ENCODE peak calls at places on chromosomes 12 and 14, in nine cellular contexts. One of them, this sample, is unnamed.

GRCh38 chr12:57899010-57899662 is 42.2 kb upstream of the ATP23 start:
- DNase-seq in A549: no peak
- DNase-seq in GM23338: no peak
- DNase-seq in HepG2: no peak
- DNase-seq in K562: no peak
- DNase-seq in HCT116: no peak
- DNase-seq in HL-60: no peak
- DNase-seq in GM12878: peak; percentile 79
- DNase-seq in SK-N-SH: no peak
- DNase-seq in this sample: no peak

GRCh38 chr14:95482967-95483842 is 33.2 kb downstream of the SYNE3 start:
- DNase-seq in A549: peak; percentile 71
- DNase-seq in GM23338: no peak
- DNase-seq in HepG2: peak; percentile 49
- DNase-seq in K562: peak; percentile 13
- DNase-seq in HCT116: peak; percentile 46
- DNase-seq in HL-60: no peak
- DNase-seq in GM12878: no peak
- DNase-seq in SK-N-SH: no peak
- DNase-seq in this sample: no peak

GRCh38 chr14:95125156-95125555 is 32.2 kb downstream of the DICER1 start:
- DNase-seq in A549: no peak
- DNase-seq in GM23338: peak; percentile 43
- DNase-seq in HepG2: no peak
- DNase-seq in K562: no peak
- DNase-seq in HCT116: no peak
- DNase-seq in HL-60: no peak
- DNase-seq in GM12878: no peak
- DNase-seq in SK-N-SH: no peak
- DNase-seq in this sample: no peak

GRCh38 chr12:33310471-33310870 is 129.1 kb downstream of the SYT10 start:
- DNase-seq in A549: no peak
- DNase-seq in GM23338: no peak
- DNase-seq in HepG2: no peak
- DNase-seq in K562: no peak
- DNase-seq in HCT116: no peak
- DNase-seq in HL-60: no peak
- DNase-seq in GM12878: no peak
- DNase-seq in SK-N-SH: no peak
- DNase-seq in this sample: no peak

GRCh38 chr14:88729159-88729558 is 63.6 kb downstream of the EML5 start:
- DNase-seq in A549: peak; percentile 13
- DNase-seq in GM23338: no peak
- DNase-seq in HepG2: no peak
- DNase-seq in K562: peak; percentile 3
- DNase-seq in HCT116: no peak
- DNase-seq in HL-60: no peak
- DNase-seq in GM12878: no peak
- DNase-seq in SK-N-SH: peak; percentile 26
- DNase-seq in this sample: no peak

GRCh38 chr12:57553343-57554202 is 3.7 kb downstream of the KIF5A start:
- DNase-seq in A549: no peak
- DNase-seq in GM23338: no peak
- DNase-seq in HepG2: no peak
- DNase-seq in K562: no peak
- DNase-seq in HCT116: no peak
- DNase-seq in HL-60: no peak
- DNase-seq in GM12878: no peak
- DNase-seq in SK-N-SH: peak; percentile 30
- DNase-seq in this sample: no peak

GRCh38 chr12:126667340-126667739 is 1599.6 kb upstream of the TMEM132C start:
- DNase-seq in A549: no peak
- DNase-seq in GM23338: no peak
- DNase-seq in HepG2: no peak
- DNase-seq in K562: no peak
- DNase-seq in HCT116: no peak
- DNase-seq in HL-60: no peak
- DNase-seq in GM12878: no peak
- DNase-seq in SK-N-SH: no peak
- DNase-seq in this sample: no peak

GRCh38 chr12:99552022-99552421 is 95.5 kb upstream of the GARIN6 start:
- DNase-seq in A549: no peak
- DNase-seq in GM23338: no peak
- DNase-seq in HepG2: no peak
- DNase-seq in K562: no peak
- DNase-seq in HCT116: no peak
- DNase-seq in HL-60: no peak
- DNase-seq in GM12878: no peak
- DNase-seq in SK-N-SH: no peak
- DNase-seq in this sample: no peak

GRCh38 chr14:104296388-104297312 is 158.3 kb downstream of the KIF26A start:
- DNase-seq in A549: no peak
- DNase-seq in GM23338: no peak
- DNase-seq in HepG2: no peak
- DNase-seq in K562: no peak
- DNase-seq in HCT116: no peak
- DNase-seq in HL-60: no peak
- DNase-seq in GM12878: no peak
- DNase-seq in SK-N-SH: peak; percentile 92
- DNase-seq in this sample: no peak
- TF ChIP-seq REST in A549: no peak
- TF ChIP-seq REST in GM23338: no peak
- TF ChIP-seq REST in HepG2: no peak
- TF ChIP-seq REST in K562: no peak
- TF ChIP-seq REST in HCT116: no peak
- TF ChIP-seq REST in HL-60: no peak
- TF ChIP-seq REST in GM12878: no peak
- TF ChIP-seq REST in SK-N-SH: no peak
- TF ChIP-seq REST in this sample: no peak

GRCh38 chr12:94980577-94980976 is 22.9 kb downstream of the NDUFA12 start:
- DNase-seq in A549: no peak
- DNase-seq in GM23338: no peak
- DNase-seq in HepG2: no peak
- DNase-seq in K562: no peak
- DNase-seq in HCT116: no peak
- DNase-seq in HL-60: no peak
- DNase-seq in GM12878: no peak
- DNase-seq in SK-N-SH: peak; percentile 21
- DNase-seq in this sample: no peak
- TF ChIP-seq CTCF in A549: peak; percentile 41
- TF ChIP-seq CTCF in GM23338: peak; percentile 11
- TF ChIP-seq CTCF in HepG2: peak; percentile 53
- TF ChIP-seq CTCF in K562: peak; percentile 43
- TF ChIP-seq CTCF in HCT116: peak; percentile 16
- TF ChIP-seq CTCF in HL-60: no peak
- TF ChIP-seq CTCF in GM12878: peak; percentile 5
- TF ChIP-seq CTCF in SK-N-SH: peak; percentile 32
- TF ChIP-seq CTCF in this sample: peak; percentile 30

DNA sequence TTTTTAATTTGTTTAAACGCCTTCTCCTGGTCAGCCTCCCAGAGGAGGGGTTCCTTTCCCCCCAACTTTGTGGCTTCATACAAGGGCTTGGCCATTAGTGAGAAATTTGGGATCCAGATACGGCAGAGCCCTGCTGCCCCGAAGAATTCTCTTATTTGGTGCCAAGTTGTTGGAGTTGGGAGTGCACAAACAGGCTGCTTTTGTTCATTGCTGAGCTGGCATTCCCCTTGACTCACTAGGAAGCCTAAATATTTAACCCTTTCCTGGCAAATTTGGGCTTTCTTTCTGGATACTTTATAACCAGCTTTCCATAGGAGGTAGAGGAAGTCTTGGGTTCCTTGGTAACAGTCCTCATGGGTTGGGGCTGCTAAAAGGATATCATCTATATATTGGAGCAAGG is 10.3 kb upstream of the ADAM21 start:
- DNase-seq in A549: no peak
- DNase-seq in GM23338: no peak
- DNase-seq in HepG2: no peak
- DNase-seq in K562: no peak
- DNase-seq in HCT116: no peak
- DNase-seq in HL-60: no peak
- DNase-seq in GM12878: no peak
- DNase-seq in SK-N-SH: no peak
- DNase-seq in this sample: no peak
- TF ChIP-seq REST in A549: no peak
- TF ChIP-seq REST in GM23338: no peak
- TF ChIP-seq REST in HepG2: no peak
- TF ChIP-seq REST in K562: no peak
- TF ChIP-seq REST in HCT116: no peak
- TF ChIP-seq REST in HL-60: no peak
- TF ChIP-seq REST in GM12878: no peak
- TF ChIP-seq REST in SK-N-SH: no peak
- TF ChIP-seq REST in this sample: no peak

GRCh38 chr12:51269174-51270066 is 795 bp downstream of the SMAGP start:
- DNase-seq in A549: peak; percentile 76
- DNase-seq in GM23338: peak; percentile 92
- DNase-seq in HepG2: peak; percentile 54
- DNase-seq in K562: peak; percentile 76
- DNase-seq in HCT116: no peak
- DNase-seq in HL-60: no peak
- DNase-seq in GM12878: no peak
- DNase-seq in SK-N-SH: peak; percentile 85
- DNase-seq in this sample: no peak
- TF ChIP-seq CTCF in A549: peak; percentile 77
- TF ChIP-seq CTCF in GM23338: peak; percentile 54
- TF ChIP-seq CTCF in HepG2: peak; percentile 89
- TF ChIP-seq CTCF in K562: peak; percentile 73
- TF ChIP-seq CTCF in HCT116: peak; percentile 45
- TF ChIP-seq CTCF in HL-60: no peak
- TF ChIP-seq CTCF in GM12878: peak; percentile 36
- TF ChIP-seq CTCF in SK-N-SH: peak; percentile 55
- TF ChIP-seq CTCF in this sample: peak; percentile 72

GRCh38 chr14:32372154-32372553 is 43.1 kb downstream of the AKAP6 start:
- DNase-seq in A549: no peak
- DNase-seq in GM23338: no peak
- DNase-seq in HepG2: no peak
- DNase-seq in K562: no peak
- DNase-seq in HCT116: no peak
- DNase-seq in HL-60: no peak
- DNase-seq in GM12878: no peak
- DNase-seq in SK-N-SH: no peak
- DNase-seq in this sample: no peak

GRCh38 chr14:32377046-32377445 is 47.9 kb downstream of the AKAP6 start:
- DNase-seq in A549: no peak
- DNase-seq in GM23338: no peak
- DNase-seq in HepG2: no peak
- DNase-seq in K562: no peak
- DNase-seq in HCT116: no peak
- DNase-seq in HL-60: no peak
- DNase-seq in GM12878: no peak
- DNase-seq in SK-N-SH: no peak
- DNase-seq in this sample: no peak

GRCh38 chr14:32375663-32376062 is 46.6 kb downstream of the AKAP6 start:
- DNase-seq in A549: no peak
- DNase-seq in GM23338: no peak
- DNase-seq in HepG2: no peak
- DNase-seq in K562: no peak
- DNase-seq in HCT116: no peak
- DNase-seq in HL-60: no peak
- DNase-seq in GM12878: no peak
- DNase-seq in SK-N-SH: no peak
- DNase-seq in this sample: no peak

GRCh38 chr14:32370720-32371119 is 41.6 kb downstream of the AKAP6 start:
- DNase-seq in A549: peak; percentile 13
- DNase-seq in GM23338: no peak
- DNase-seq in HepG2: no peak
- DNase-seq in K562: no peak
- DNase-seq in HCT116: peak; percentile 10
- DNase-seq in HL-60: no peak
- DNase-seq in GM12878: no peak
- DNase-seq in SK-N-SH: no peak
- DNase-seq in this sample: peak; percentile 30

GRCh38 chr14:32374155-32374554 is 45.1 kb downstream of the AKAP6 start:
- DNase-seq in A549: no peak
- DNase-seq in GM23338: no peak
- DNase-seq in HepG2: no peak
- DNase-seq in K562: no peak
- DNase-seq in HCT116: no peak
- DNase-seq in HL-60: no peak
- DNase-seq in GM12878: no peak
- DNase-seq in SK-N-SH: no peak
- DNase-seq in this sample: no peak
- TF ChIP-seq REST in A549: no peak
- TF ChIP-seq REST in GM23338: no peak
- TF ChIP-seq REST in HepG2: no peak
- TF ChIP-seq REST in K562: no peak
- TF ChIP-seq REST in HCT116: no peak
- TF ChIP-seq REST in HL-60: no peak
- TF ChIP-seq REST in GM12878: no peak
- TF ChIP-seq REST in SK-N-SH: no peak
- TF ChIP-seq REST in this sample: no peak

DNA sequence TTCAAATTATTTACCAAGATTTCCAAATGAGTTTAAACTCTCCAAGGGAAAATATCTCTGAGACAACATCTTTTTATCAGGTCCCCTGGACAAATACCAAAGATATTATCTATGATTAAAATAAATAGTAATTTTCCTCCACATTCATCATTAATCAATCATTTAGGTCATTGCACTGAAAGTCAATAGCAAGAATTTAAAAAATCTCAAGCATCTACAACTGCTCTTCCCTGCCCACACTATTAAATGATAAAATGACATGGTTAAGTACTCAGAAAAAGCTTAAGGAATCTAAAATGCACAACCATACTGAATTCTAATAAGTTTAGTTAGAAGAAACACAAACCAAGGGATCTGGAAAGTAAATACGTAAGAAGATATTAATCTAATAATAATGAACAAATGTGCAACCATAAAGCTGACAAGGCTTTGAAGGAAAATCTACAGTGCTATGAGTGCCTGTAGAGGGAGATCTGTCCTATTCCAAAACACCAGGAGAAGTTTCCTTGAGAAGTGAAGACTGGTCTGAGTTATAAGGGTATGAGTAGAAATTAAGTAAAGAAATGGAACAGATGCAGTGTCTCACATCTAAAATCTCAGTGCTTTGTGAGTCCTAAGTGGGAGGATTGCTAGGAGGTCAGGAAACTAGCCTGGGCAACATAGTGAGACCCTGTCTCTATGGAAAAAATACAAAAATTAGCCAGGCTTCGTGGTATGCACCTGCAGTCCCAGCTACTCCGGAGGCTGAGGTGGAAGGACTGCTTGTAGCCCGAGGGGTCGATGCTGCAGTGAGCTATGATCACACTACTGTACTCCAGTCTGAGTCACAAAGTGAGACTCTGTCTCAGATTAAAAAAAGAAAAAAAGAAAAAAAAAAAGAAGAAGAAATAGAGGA is 19.2 kb downstream of the INTS13 start:
- DNase-seq in A549: no peak
- DNase-seq in GM23338: no peak
- DNase-seq in HepG2: no peak
- DNase-seq in K562: no peak
- DNase-seq in HCT116: no peak
- DNase-seq in HL-60: no peak
- DNase-seq in GM12878: no peak
- DNase-seq in SK-N-SH: no peak
- DNase-seq in this sample: no peak
- TF ChIP-seq CTCF in A549: no peak
- TF ChIP-seq CTCF in GM23338: no peak
- TF ChIP-seq CTCF in HepG2: peak; percentile 18
- TF ChIP-seq CTCF in K562: no peak
- TF ChIP-seq CTCF in HCT116: no peak
- TF ChIP-seq CTCF in HL-60: no peak
- TF ChIP-seq CTCF in GM12878: no peak
- TF ChIP-seq CTCF in SK-N-SH: peak; percentile 23
- TF ChIP-seq CTCF in this sample: no peak